ENCODE peak calls at places on chromosome 12, in eight cellular contexts. One of them, this sample, is unnamed.

GRCh38 chr12:54215990-54216579 is 27.3 kb upstream of the SMUG1 start:
- DNase-seq in progenitor cell of endocrine pancreas: no peak
- DNase-seq in HCT116: no peak
- DNase-seq in astrocyte of the spinal cord: no peak
- DNase-seq in AG04450: no peak
- DNase-seq in fibroblast of mammary gland: peak
- DNase-seq in bronchial epithelial cell: no peak
- DNase-seq in pancreas: no peak
- DNase-seq in this sample: no peak

GRCh38 chr12:30218073-30218472 is 434.3 kb upstream of the TMTC1 start:
- DNase-seq in progenitor cell of endocrine pancreas: no peak
- DNase-seq in HCT116: no peak
- DNase-seq in astrocyte of the spinal cord: no peak
- DNase-seq in AG04450: no peak
- DNase-seq in fibroblast of mammary gland: no peak
- DNase-seq in bronchial epithelial cell: no peak
- DNase-seq in pancreas: no peak
- DNase-seq in this sample: no peak

GRCh38 chr12:27870939-27871338 is 90.9 kb upstream of the MANSC4 start:
- DNase-seq in progenitor cell of endocrine pancreas: no peak
- DNase-seq in HCT116: no peak
- DNase-seq in astrocyte of the spinal cord: peak
- DNase-seq in AG04450: peak
- DNase-seq in fibroblast of mammary gland: peak
- DNase-seq in bronchial epithelial cell: no peak
- DNase-seq in pancreas: no peak
- DNase-seq in this sample: no peak

GRCh38 chr12:122721057-122721545 is 4.5 kb upstream of the HCAR3 start:
- DNase-seq in progenitor cell of endocrine pancreas: no peak
- DNase-seq in HCT116: no peak
- DNase-seq in astrocyte of the spinal cord: peak
- DNase-seq in AG04450: no peak
- DNase-seq in fibroblast of mammary gland: no peak
- DNase-seq in bronchial epithelial cell: peak
- DNase-seq in pancreas: no peak
- DNase-seq in this sample: no peak

GRCh38 chr12:83886479-83886878 is 1026.1 kb downstream of the SLC6A15 start:
- DNase-seq in progenitor cell of endocrine pancreas: no peak
- DNase-seq in HCT116: no peak
- DNase-seq in astrocyte of the spinal cord: no peak
- DNase-seq in AG04450: no peak
- DNase-seq in fibroblast of mammary gland: no peak
- DNase-seq in bronchial epithelial cell: no peak
- DNase-seq in pancreas: no peak
- DNase-seq in this sample: no peak

GRCh38 chr12:108218911-108219310 is 89.8 kb downstream of the WSCD2 start:
- DNase-seq in progenitor cell of endocrine pancreas: no peak
- DNase-seq in HCT116: no peak
- DNase-seq in astrocyte of the spinal cord: no peak
- DNase-seq in AG04450: no peak
- DNase-seq in fibroblast of mammary gland: no peak
- DNase-seq in bronchial epithelial cell: no peak
- DNase-seq in pancreas: no peak
- DNase-seq in this sample: peak

GRCh38 chr12:123602651-123603195 is 824 bp downstream of the DDX55 start:
- DNase-seq in progenitor cell of endocrine pancreas: no peak
- DNase-seq in HCT116: no peak
- DNase-seq in astrocyte of the spinal cord: no peak
- DNase-seq in AG04450: no peak
- DNase-seq in fibroblast of mammary gland: peak
- DNase-seq in bronchial epithelial cell: no peak
- DNase-seq in pancreas: no peak
- DNase-seq in this sample: no peak

GRCh38 chr12:121792607-121793500 is 634 bp downstream of the RHOF start:
- DNase-seq in progenitor cell of endocrine pancreas: no peak
- DNase-seq in HCT116: no peak
- DNase-seq in astrocyte of the spinal cord: no peak
- DNase-seq in AG04450: no peak
- DNase-seq in fibroblast of mammary gland: no peak
- DNase-seq in bronchial epithelial cell: no peak
- DNase-seq in pancreas: peak
- DNase-seq in this sample: no peak

GRCh38 chr12:85310456-85311076 is 30.5 kb downstream of the ALX1 start:
- DNase-seq in progenitor cell of endocrine pancreas: no peak
- DNase-seq in HCT116: peak
- DNase-seq in astrocyte of the spinal cord: peak
- DNase-seq in AG04450: no peak
- DNase-seq in fibroblast of mammary gland: peak
- DNase-seq in bronchial epithelial cell: peak
- DNase-seq in pancreas: no peak
- DNase-seq in this sample: no peak

GRCh38 chr12:27331299-27331926 is 1.2 kb upstream of the BMAL2 start:
- DNase-seq in progenitor cell of endocrine pancreas: no peak
- DNase-seq in HCT116: peak
- DNase-seq in astrocyte of the spinal cord: peak
- DNase-seq in AG04450: peak
- DNase-seq in fibroblast of mammary gland: peak
- DNase-seq in bronchial epithelial cell: peak
- DNase-seq in pancreas: no peak
- DNase-seq in this sample: no peak

GRCh38 chr12:6962285-6963015 is 8.0 kb downstream of the PHB2 start:
- DNase-seq in progenitor cell of endocrine pancreas: no peak
- DNase-seq in HCT116: no peak
- DNase-seq in astrocyte of the spinal cord: no peak
- DNase-seq in AG04450: no peak
- DNase-seq in fibroblast of mammary gland: no peak
- DNase-seq in bronchial epithelial cell: no peak
- DNase-seq in pancreas: peak
- DNase-seq in this sample: no peak

GRCh38 chr12:6961278-6961694 is 9.2 kb downstream of the PHB2 start:
- DNase-seq in progenitor cell of endocrine pancreas: no peak
- DNase-seq in HCT116: no peak
- DNase-seq in astrocyte of the spinal cord: no peak
- DNase-seq in AG04450: no peak
- DNase-seq in fibroblast of mammary gland: peak
- DNase-seq in bronchial epithelial cell: peak
- DNase-seq in pancreas: peak
- DNase-seq in this sample: no peak

GRCh38 chr12:6963016-6963731 is 7.3 kb downstream of the PHB2 start:
- DNase-seq in progenitor cell of endocrine pancreas: peak
- DNase-seq in HCT116: peak
- DNase-seq in astrocyte of the spinal cord: no peak
- DNase-seq in AG04450: no peak
- DNase-seq in fibroblast of mammary gland: no peak
- DNase-seq in bronchial epithelial cell: peak
- DNase-seq in pancreas: peak
- DNase-seq in this sample: no peak

GRCh38 chr12:6960291-6961277 is 9.4 kb downstream of the PTPN6 start:
- DNase-seq in progenitor cell of endocrine pancreas: no peak
- DNase-seq in HCT116: no peak
- DNase-seq in astrocyte of the spinal cord: peak
- DNase-seq in AG04450: no peak
- DNase-seq in fibroblast of mammary gland: peak
- DNase-seq in bronchial epithelial cell: no peak
- DNase-seq in pancreas: no peak
- DNase-seq in this sample: no peak

GRCh38 chr12:6961695-6962284 is 8.7 kb downstream of the PHB2 start:
- DNase-seq in progenitor cell of endocrine pancreas: peak
- DNase-seq in HCT116: peak
- DNase-seq in astrocyte of the spinal cord: peak
- DNase-seq in AG04450: no peak
- DNase-seq in fibroblast of mammary gland: peak
- DNase-seq in bronchial epithelial cell: peak
- DNase-seq in pancreas: peak
- DNase-seq in this sample: peak
- TF ChIP-seq CTCF in progenitor cell of endocrine pancreas: peak
- TF ChIP-seq CTCF in HCT116: peak
- TF ChIP-seq CTCF in astrocyte of the spinal cord: peak
- TF ChIP-seq CTCF in AG04450: peak
- TF ChIP-seq CTCF in fibroblast of mammary gland: peak
- TF ChIP-seq CTCF in bronchial epithelial cell: peak
- TF ChIP-seq CTCF in pancreas: peak
- TF ChIP-seq CTCF in this sample: peak

GRCh38 chr12:118342115-118342514 is 30.6 kb downstream of the TAOK3 start:
- DNase-seq in progenitor cell of endocrine pancreas: no peak
- DNase-seq in HCT116: no peak
- DNase-seq in astrocyte of the spinal cord: no peak
- DNase-seq in AG04450: no peak
- DNase-seq in fibroblast of mammary gland: no peak
- DNase-seq in bronchial epithelial cell: no peak
- DNase-seq in pancreas: no peak
- DNase-seq in this sample: no peak

GRCh38 chr12:118345355-118345754 is 27.4 kb downstream of the TAOK3 start:
- DNase-seq in progenitor cell of endocrine pancreas: no peak
- DNase-seq in HCT116: no peak
- DNase-seq in astrocyte of the spinal cord: no peak
- DNase-seq in AG04450: no peak
- DNase-seq in fibroblast of mammary gland: no peak
- DNase-seq in bronchial epithelial cell: no peak
- DNase-seq in pancreas: no peak
- DNase-seq in this sample: no peak

GRCh38 chr12:118346895-118347294 is 25.8 kb downstream of the TAOK3 start:
- DNase-seq in progenitor cell of endocrine pancreas: no peak
- DNase-seq in HCT116: no peak
- DNase-seq in astrocyte of the spinal cord: no peak
- DNase-seq in AG04450: no peak
- DNase-seq in fibroblast of mammary gland: no peak
- DNase-seq in bronchial epithelial cell: no peak
- DNase-seq in pancreas: no peak
- DNase-seq in this sample: no peak

DNA sequence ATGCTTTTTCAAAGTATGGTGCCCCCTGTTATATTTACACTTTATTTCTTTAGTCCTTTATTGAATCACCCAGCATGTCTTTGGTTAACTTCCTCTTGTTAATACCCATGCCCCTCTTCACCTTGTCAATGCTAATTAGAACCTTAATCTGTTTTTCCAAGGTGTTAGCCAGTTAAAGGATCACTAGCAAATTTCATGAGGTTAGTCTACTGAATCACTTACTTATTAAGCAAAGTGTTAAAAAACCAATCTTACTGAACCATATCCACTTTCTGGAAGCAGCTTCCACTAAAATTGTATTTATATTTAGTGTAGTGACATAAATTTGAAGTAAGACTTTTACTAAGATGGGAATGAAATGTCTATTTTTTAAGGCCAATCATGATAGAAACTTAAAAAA is 27.9 kb downstream of the TAOK3 start:
- DNase-seq in progenitor cell of endocrine pancreas: no peak
- DNase-seq in HCT116: no peak
- DNase-seq in astrocyte of the spinal cord: no peak
- DNase-seq in AG04450: no peak
- DNase-seq in fibroblast of mammary gland: no peak
- DNase-seq in bronchial epithelial cell: no peak
- DNase-seq in pancreas: no peak
- DNase-seq in this sample: no peak
- TF ChIP-seq CTCF in progenitor cell of endocrine pancreas: no peak
- TF ChIP-seq CTCF in HCT116: no peak
- TF ChIP-seq CTCF in astrocyte of the spinal cord: no peak
- TF ChIP-seq CTCF in AG04450: no peak
- TF ChIP-seq CTCF in fibroblast of mammary gland: no peak
- TF ChIP-seq CTCF in bronchial epithelial cell: no peak
- TF ChIP-seq CTCF in pancreas: no peak
- TF ChIP-seq CTCF in this sample: no peak

GRCh38 chr12:11577658-11578260 is 71.7 kb upstream of the ETV6 start:
- DNase-seq in progenitor cell of endocrine pancreas: no peak
- DNase-seq in HCT116: no peak
- DNase-seq in astrocyte of the spinal cord: no peak
- DNase-seq in AG04450: no peak
- DNase-seq in fibroblast of mammary gland: peak
- DNase-seq in bronchial epithelial cell: peak
- DNase-seq in pancreas: no peak
- DNase-seq in this sample: no peak

GRCh38 chr12:11584213-11584855 is 65.1 kb upstream of the ETV6 start:
- DNase-seq in progenitor cell of endocrine pancreas: no peak
- DNase-seq in HCT116: no peak
- DNase-seq in astrocyte of the spinal cord: no peak
- DNase-seq in AG04450: no peak
- DNase-seq in fibroblast of mammary gland: peak
- DNase-seq in bronchial epithelial cell: no peak
- DNase-seq in pancreas: no peak
- DNase-seq in this sample: no peak

GRCh38 chr12:11580125-11580751 is 69.2 kb upstream of the ETV6 start:
- DNase-seq in progenitor cell of endocrine pancreas: no peak
- DNase-seq in HCT116: no peak
- DNase-seq in astrocyte of the spinal cord: peak
- DNase-seq in AG04450: peak
- DNase-seq in fibroblast of mammary gland: peak
- DNase-seq in bronchial epithelial cell: peak
- DNase-seq in pancreas: no peak
- DNase-seq in this sample: no peak

GRCh38 chr12:11578461-11578993 is 70.9 kb upstream of the ETV6 start:
- DNase-seq in progenitor cell of endocrine pancreas: no peak
- DNase-seq in HCT116: no peak
- DNase-seq in astrocyte of the spinal cord: no peak
- DNase-seq in AG04450: no peak
- DNase-seq in fibroblast of mammary gland: no peak
- DNase-seq in bronchial epithelial cell: no peak
- DNase-seq in pancreas: no peak
- DNase-seq in this sample: no peak

GRCh38 chr12:11581179-11581755 is 68.2 kb upstream of the ETV6 start:
- DNase-seq in progenitor cell of endocrine pancreas: peak
- DNase-seq in HCT116: peak
- DNase-seq in astrocyte of the spinal cord: peak
- DNase-seq in AG04450: peak
- DNase-seq in fibroblast of mammary gland: peak
- DNase-seq in bronchial epithelial cell: peak
- DNase-seq in pancreas: peak
- DNase-seq in this sample: peak
- TF ChIP-seq CTCF in progenitor cell of endocrine pancreas: peak
- TF ChIP-seq CTCF in HCT116: peak
- TF ChIP-seq CTCF in astrocyte of the spinal cord: peak
- TF ChIP-seq CTCF in AG04450: peak
- TF ChIP-seq CTCF in fibroblast of mammary gland: peak
- TF ChIP-seq CTCF in bronchial epithelial cell: peak
- TF ChIP-seq CTCF in pancreas: no peak
- TF ChIP-seq CTCF in this sample: peak

GRCh38 chr12:49984476-49984890 is 11.7 kb downstream of the AQP6 start:
- DNase-seq in progenitor cell of endocrine pancreas: no peak
- DNase-seq in HCT116: no peak
- DNase-seq in astrocyte of the spinal cord: no peak
- DNase-seq in AG04450: no peak
- DNase-seq in fibroblast of mammary gland: no peak
- DNase-seq in bronchial epithelial cell: no peak
- DNase-seq in pancreas: no peak
- DNase-seq in this sample: peak

GRCh38 chr12:49985981-49986380 is 13.2 kb downstream of the AQP6 start:
- DNase-seq in progenitor cell of endocrine pancreas: no peak
- DNase-seq in HCT116: no peak
- DNase-seq in astrocyte of the spinal cord: peak
- DNase-seq in AG04450: no peak
- DNase-seq in fibroblast of mammary gland: peak
- DNase-seq in bronchial epithelial cell: peak
- DNase-seq in pancreas: no peak
- DNase-seq in this sample: no peak

GRCh38 chr12:49982246-49983229 is 9.8 kb downstream of the AQP6 start:
- DNase-seq in progenitor cell of endocrine pancreas: no peak
- DNase-seq in HCT116: no peak
- DNase-seq in astrocyte of the spinal cord: no peak
- DNase-seq in AG04450: no peak
- DNase-seq in fibroblast of mammary gland: peak
- DNase-seq in bronchial epithelial cell: no peak
- DNase-seq in pancreas: no peak
- DNase-seq in this sample: no peak

GRCh38 chr12:49984960-49985359 is 12.2 kb downstream of the AQP6 start:
- DNase-seq in progenitor cell of endocrine pancreas: no peak
- DNase-seq in HCT116: no peak
- DNase-seq in astrocyte of the spinal cord: no peak
- DNase-seq in AG04450: no peak
- DNase-seq in fibroblast of mammary gland: no peak
- DNase-seq in bronchial epithelial cell: no peak
- DNase-seq in pancreas: no peak
- DNase-seq in this sample: no peak

GRCh38 chr12:49983892-49984291 is 11.1 kb downstream of the AQP6 start:
- DNase-seq in progenitor cell of endocrine pancreas: no peak
- DNase-seq in HCT116: no peak
- DNase-seq in astrocyte of the spinal cord: peak
- DNase-seq in AG04450: peak
- DNase-seq in fibroblast of mammary gland: peak
- DNase-seq in bronchial epithelial cell: peak
- DNase-seq in pancreas: no peak
- DNase-seq in this sample: no peak
- TF ChIP-seq CTCF in progenitor cell of endocrine pancreas: no peak
- TF ChIP-seq CTCF in HCT116: no peak
- TF ChIP-seq CTCF in astrocyte of the spinal cord: peak
- TF ChIP-seq CTCF in AG04450: peak
- TF ChIP-seq CTCF in fibroblast of mammary gland: peak
- TF ChIP-seq CTCF in bronchial epithelial cell: no peak
- TF ChIP-seq CTCF in pancreas: no peak
- TF ChIP-seq CTCF in this sample: no peak

This sample was measured in glutamatergic neuron.